ENCODE peak calls at places on chromosomes 16 and 17, in four cellular contexts. One of them, this sample, is unnamed.

GRCh38 chr17:45432405-45433113 is at the start of gene ARHGAP27:
- DNase-seq in HepG2: no peak
- DNase-seq in K562: no peak
- DNase-seq in GM12878: no peak
- DNase-seq in this sample: peak

GRCh38 chr17:46143827-46144236 is 49.4 kb downstream of the KANSL1 start:
- DNase-seq in HepG2: no peak
- DNase-seq in GM12878: no peak
- DNase-seq in K562: no peak
- DNase-seq in this sample: no peak

GRCh38 chr16:2825899-2826298 is 4.2 kb upstream of the ZG16B start:
- DNase-seq in K562: no peak
- DNase-seq in GM12878: no peak
- DNase-seq in HepG2: no peak
- DNase-seq in this sample: no peak

GRCh38 chr16:88013091-88013609 is 61.9 kb downstream of the BANP start:
- DNase-seq in GM12878: no peak
- DNase-seq in HepG2: no peak
- DNase-seq in K562: no peak
- DNase-seq in this sample: no peak

GRCh38 chr17:27396941-27397340 is 59.3 kb upstream of the KSR1 start:
- DNase-seq in GM12878: no peak
- DNase-seq in K562: no peak
- DNase-seq in HepG2: no peak
- DNase-seq in this sample: no peak

GRCh38 chr16:4463522-4464163 is 10.8 kb downstream of the NMRAL1 start:
- DNase-seq in GM12878: no peak
- DNase-seq in HepG2: no peak
- DNase-seq in K562: no peak
- DNase-seq in this sample: no peak

GRCh38 chr16:73000020-73000906 is 47.7 kb downstream of the ZFHX3 start:
- DNase-seq in HepG2: peak
- DNase-seq in GM12878: no peak
- DNase-seq in K562: no peak
- DNase-seq in this sample: no peak

GRCh38 chr16:87550510-87550961 is 51.8 kb upstream of the JPH3 start:
- DNase-seq in HepG2: no peak
- DNase-seq in GM12878: no peak
- DNase-seq in K562: peak
- DNase-seq in this sample: peak

GRCh38 chr17:39095309-39095686 is 56.1 kb downstream of the PLXDC1 start:
- DNase-seq in HepG2: no peak
- DNase-seq in GM12878: no peak
- DNase-seq in K562: no peak
- DNase-seq in this sample: no peak

GRCh38 chr16:62927122-62927521 is 890.9 kb upstream of the CDH8 start:
- DNase-seq in K562: no peak
- DNase-seq in HepG2: no peak
- DNase-seq in GM12878: no peak
- DNase-seq in this sample: no peak

GRCh38 chr17:42670199-42670924 is 6.4 kb downstream of the PLEKHH3 start:
- DNase-seq in K562: peak
- DNase-seq in GM12878: no peak
- DNase-seq in HepG2: no peak
- DNase-seq in this sample: peak

GRCh38 chr17:42669705-42670198 is 7.0 kb downstream of the PLEKHH3 start:
- DNase-seq in HepG2: no peak
- DNase-seq in K562: no peak
- DNase-seq in GM12878: no peak
- DNase-seq in this sample: peak

GRCh38 chr17:42665581-42666001 is 6.5 kb downstream of the TUBG2 start:
- DNase-seq in HepG2: no peak
- DNase-seq in GM12878: no peak
- DNase-seq in K562: no peak
- DNase-seq in this sample: no peak

GRCh38 chr17:42670925-42671657 is 5.7 kb downstream of the PLEKHH3 start:
- DNase-seq in GM12878: no peak
- DNase-seq in HepG2: no peak
- DNase-seq in K562: no peak
- DNase-seq in this sample: no peak

GRCh38 chr17:42667088-42667951 is 8.2 kb downstream of the TUBG2 start:
- DNase-seq in HepG2: peak
- DNase-seq in GM12878: no peak
- DNase-seq in K562: no peak
- DNase-seq in this sample: no peak
- TF ChIP-seq NR2C2 in HepG2: no peak
- TF ChIP-seq NR2C2 in GM12878: no peak
- TF ChIP-seq NR2C2 in K562: no peak
- TF ChIP-seq NR2C2 in this sample: no peak

GRCh38 chr16:89482824-89483220 is 7.5 kb downstream of the ANKRD11 start:
- DNase-seq in K562: no peak
- DNase-seq in GM12878: no peak
- DNase-seq in HepG2: no peak
- DNase-seq in this sample: no peak
- TF ChIP-seq NR2C2 in K562: no peak
- TF ChIP-seq NR2C2 in GM12878: no peak
- TF ChIP-seq NR2C2 in HepG2: no peak
- TF ChIP-seq NR2C2 in this sample: no peak

GRCh38 chr16:81738831-81739496 is 40.1 kb upstream of the PLCG2 start:
- DNase-seq in HepG2: no peak
- DNase-seq in GM12878: no peak
- DNase-seq in K562: peak
- DNase-seq in this sample: no peak
- TF ChIP-seq NR2C2 in HepG2: no peak
- TF ChIP-seq NR2C2 in GM12878: no peak
- TF ChIP-seq NR2C2 in K562: no peak
- TF ChIP-seq NR2C2 in this sample: no peak

DNA sequence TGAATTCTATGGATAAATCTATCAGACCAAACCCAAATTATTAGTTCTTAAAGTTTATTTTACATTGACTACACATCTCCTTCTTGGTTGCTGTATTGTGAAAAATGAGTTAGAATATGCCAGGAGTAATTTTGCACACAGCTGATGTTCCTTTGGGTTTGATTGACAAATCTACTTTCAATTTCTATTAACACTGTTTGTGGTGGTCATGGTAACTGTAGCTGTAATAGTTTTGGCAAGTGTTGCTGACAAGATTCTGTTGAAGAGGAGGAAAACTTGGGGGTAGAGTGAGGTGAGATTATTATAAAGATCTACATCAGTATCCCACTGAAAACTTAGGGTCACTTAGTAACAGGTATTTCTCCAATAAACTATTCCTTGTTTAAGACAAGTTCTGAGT is 30.3 kb downstream of the MRTFB start:
- DNase-seq in HepG2: no peak
- DNase-seq in GM12878: no peak
- DNase-seq in K562: no peak
- DNase-seq in this sample: no peak
- TF ChIP-seq NR2C2 in HepG2: no peak
- TF ChIP-seq NR2C2 in GM12878: no peak
- TF ChIP-seq NR2C2 in K562: no peak
- TF ChIP-seq NR2C2 in this sample: no peak

GRCh38 chr17:49387374-49388289 is 25.6 kb upstream of the ZNF652 start:
- DNase-seq in HepG2: no peak
- DNase-seq in GM12878: no peak
- DNase-seq in K562: peak
- DNase-seq in this sample: no peak

GRCh38 chr17:49393491-49394255 is 21.0 kb downstream of the PHB1 start:
- DNase-seq in HepG2: no peak
- DNase-seq in GM12878: no peak
- DNase-seq in K562: no peak
- DNase-seq in this sample: no peak

GRCh38 chr17:49388692-49389513 is 25.8 kb downstream of the PHB1 start:
- DNase-seq in GM12878: no peak
- DNase-seq in K562: no peak
- DNase-seq in HepG2: no peak
- DNase-seq in this sample: no peak

GRCh38 chr17:49388290-49388640 is 26.2 kb upstream of the ZNF652 start:
- DNase-seq in K562: no peak
- DNase-seq in HepG2: no peak
- DNase-seq in GM12878: no peak
- DNase-seq in this sample: no peak

DNA sequence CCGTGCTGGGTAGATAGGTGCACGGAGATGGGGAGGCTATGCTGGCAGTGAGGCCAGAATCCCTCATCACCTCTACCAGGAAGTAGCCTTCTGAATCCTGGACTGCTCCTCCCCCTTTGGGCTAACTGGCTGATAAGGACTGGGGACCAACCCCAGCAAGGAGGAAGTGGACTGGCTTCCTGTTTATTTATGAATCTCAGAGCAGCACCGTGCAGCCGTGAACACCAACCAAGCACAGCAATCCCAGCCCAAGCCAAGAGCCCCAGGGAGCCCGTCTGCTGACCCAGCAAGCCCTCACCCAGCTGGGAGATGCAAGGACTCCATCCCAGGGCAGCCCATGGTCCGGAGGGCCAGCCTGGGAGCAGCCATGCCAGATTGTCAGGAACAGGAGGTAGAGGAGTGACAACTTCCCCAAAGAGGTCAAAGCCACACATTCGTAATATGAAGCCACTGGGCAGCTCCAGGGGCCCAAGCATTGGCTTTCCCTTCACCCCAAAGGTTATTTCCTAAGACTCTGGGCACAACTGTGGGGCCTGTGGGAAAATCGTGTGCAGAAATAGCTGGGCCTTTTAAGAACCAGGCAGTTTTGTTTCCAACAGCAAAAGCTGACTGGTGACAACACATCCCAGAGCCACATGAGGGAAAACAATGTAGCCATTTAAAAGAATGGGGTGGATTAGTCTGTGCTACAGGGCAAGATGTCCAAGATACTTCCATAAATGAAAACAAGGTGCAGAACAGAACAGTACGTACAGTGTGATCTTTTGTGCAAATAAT is 23.9 kb downstream of the PHB1 start:
- DNase-seq in HepG2: peak
- DNase-seq in K562: peak
- DNase-seq in GM12878: no peak
- DNase-seq in this sample: no peak
- TF ChIP-seq NR2C2 in HepG2: peak
- TF ChIP-seq NR2C2 in K562: no peak
- TF ChIP-seq NR2C2 in GM12878: no peak
- TF ChIP-seq NR2C2 in this sample: no peak

GRCh38 chr16:49600541-49600940 is 226.9 kb downstream of the C16orf78 start:
- DNase-seq in GM12878: no peak
- DNase-seq in K562: no peak
- DNase-seq in HepG2: no peak
- DNase-seq in this sample: no peak

GRCh38 chr16:49599281-49599680 is 225.7 kb downstream of the C16orf78 start:
- DNase-seq in HepG2: no peak
- DNase-seq in K562: no peak
- DNase-seq in GM12878: no peak
- DNase-seq in this sample: no peak

GRCh38 chr16:49597796-49598195 is 224.2 kb downstream of the C16orf78 start:
- DNase-seq in HepG2: no peak
- DNase-seq in GM12878: no peak
- DNase-seq in K562: no peak
- DNase-seq in this sample: no peak

GRCh38 chr16:49596699-49597291 is 223.2 kb downstream of the C16orf78 start:
- DNase-seq in GM12878: no peak
- DNase-seq in K562: no peak
- DNase-seq in HepG2: no peak
- DNase-seq in this sample: no peak

GRCh38 chr16:49598386-49599170 is 225.0 kb downstream of the C16orf78 start:
- DNase-seq in K562: no peak
- DNase-seq in HepG2: no peak
- DNase-seq in GM12878: peak
- DNase-seq in this sample: no peak
- TF ChIP-seq NR2C2 in K562: no peak
- TF ChIP-seq NR2C2 in HepG2: no peak
- TF ChIP-seq NR2C2 in GM12878: no peak
- TF ChIP-seq NR2C2 in this sample: no peak

DNA sequence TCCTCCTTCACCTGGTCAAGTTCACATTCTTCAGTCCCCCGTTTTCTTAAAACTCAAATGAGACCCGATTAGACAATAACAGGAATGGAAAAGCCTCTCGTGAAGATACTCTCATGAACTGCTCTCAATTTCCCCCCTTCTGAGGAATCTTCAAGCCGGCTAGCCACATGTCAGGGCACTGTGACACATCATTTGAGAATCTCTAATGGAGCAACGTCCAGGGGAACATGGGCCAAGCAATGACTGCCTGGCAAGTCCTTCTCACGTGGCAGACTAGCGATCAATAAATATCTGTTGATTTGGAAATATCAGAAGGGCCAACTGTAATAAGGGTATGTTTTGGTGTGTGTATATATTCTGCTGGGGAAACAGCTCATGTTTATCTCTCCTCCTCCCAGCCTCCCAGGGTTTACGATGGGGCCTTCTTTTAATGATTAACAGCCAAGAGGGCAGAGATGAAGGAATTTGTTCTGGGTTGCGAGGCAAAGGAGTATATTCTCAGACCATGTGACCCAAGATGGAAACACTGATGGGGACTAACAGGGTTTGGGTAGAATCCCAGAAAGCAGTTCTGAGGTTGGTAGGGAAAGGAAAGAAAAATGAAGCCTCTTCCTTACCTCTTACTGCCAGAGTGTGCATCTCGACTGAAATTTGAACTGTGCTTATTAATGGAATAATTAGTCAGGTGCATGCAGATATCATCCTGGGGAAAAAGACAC is 21.4 kb downstream of the TTLL6 start:
- DNase-seq in HepG2: peak
- DNase-seq in GM12878: no peak
- DNase-seq in K562: no peak
- DNase-seq in this sample: no peak
- TF ChIP-seq NR2C2 in HepG2: peak
- TF ChIP-seq NR2C2 in GM12878: no peak
- TF ChIP-seq NR2C2 in K562: no peak
- TF ChIP-seq NR2C2 in this sample: no peak

DNA sequence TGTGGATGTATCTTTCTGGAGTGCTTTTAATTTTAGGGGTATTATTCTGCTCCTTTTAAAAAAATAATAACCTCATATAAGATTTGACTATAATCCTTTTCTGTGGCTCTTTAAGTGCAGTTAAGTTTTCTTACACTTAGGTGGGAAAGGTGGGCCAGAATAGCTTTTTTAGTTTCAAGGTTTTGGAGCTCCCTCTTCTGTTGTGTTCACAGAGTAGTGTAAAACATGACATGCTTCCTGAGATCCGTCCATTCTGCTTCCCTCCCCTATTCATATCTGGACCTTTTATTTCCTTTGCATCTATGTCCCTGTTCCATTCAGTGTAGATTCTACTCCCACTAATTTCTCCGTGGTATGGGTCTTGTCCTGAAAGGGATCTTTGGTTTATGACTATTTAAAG is 12.8 kb downstream of the LRRC36 start:
- DNase-seq in GM12878: no peak
- DNase-seq in K562: no peak
- DNase-seq in HepG2: peak
- DNase-seq in this sample: no peak
- TF ChIP-seq NR2C2 in GM12878: no peak
- TF ChIP-seq NR2C2 in K562: no peak
- TF ChIP-seq NR2C2 in HepG2: no peak
- TF ChIP-seq NR2C2 in this sample: no peak

GRCh38 chr17:17792551-17793377 is 44.0 kb downstream of the SREBF1 start:
- DNase-seq in HepG2: no peak
- DNase-seq in GM12878: no peak
- DNase-seq in K562: peak
- DNase-seq in this sample: peak
- TF ChIP-seq NR2C2 in HepG2: no peak
- TF ChIP-seq NR2C2 in GM12878: no peak
- TF ChIP-seq NR2C2 in K562: no peak
- TF ChIP-seq NR2C2 in this sample: no peak